ENCODE peak calls at places on chromosome 16, in nine cellular contexts. One of them, this sample, is unnamed. For H3K4me1, the result is how much of the 10 kb centered on the place peaks cover.

GRCh38 chr16:67431077-67431804 is at the start of gene HSD11B2:
- DNase-seq in mesendoderm: peak
- DNase-seq in lung: peak
- DNase-seq in neuronal stem cell: peak
- DNase-seq in spleen: peak
- DNase-seq in breast epithelium: no peak
- DNase-seq in cardiac muscle cell: peak
- DNase-seq in small intestine: peak
- DNase-seq in transverse colon: no peak
- DNase-seq in this sample: no peak

GRCh38 chr16:85555549-85556455 is 57.3 kb upstream of the GSE1 start:
- DNase-seq in transverse colon: peak
- DNase-seq in breast epithelium: no peak
- DNase-seq in lung: peak
- DNase-seq in neuronal stem cell: no peak
- DNase-seq in small intestine: peak
- DNase-seq in spleen: no peak
- DNase-seq in cardiac muscle cell: peak
- DNase-seq in mesendoderm: peak
- DNase-seq in this sample: peak

GRCh38 chr16:71440669-71441347 is 1.0 kb downstream of the TLE7 start:
- DNase-seq in small intestine: no peak
- DNase-seq in breast epithelium: no peak
- DNase-seq in mesendoderm: peak
- DNase-seq in transverse colon: no peak
- DNase-seq in spleen: no peak
- DNase-seq in cardiac muscle cell: no peak
- DNase-seq in neuronal stem cell: no peak
- DNase-seq in lung: no peak
- DNase-seq in this sample: no peak

GRCh38 chr16:4176794-4177438 is 60.7 kb upstream of the ADCY9 start:
- DNase-seq in cardiac muscle cell: peak
- DNase-seq in transverse colon: peak
- DNase-seq in spleen: no peak
- DNase-seq in small intestine: peak
- DNase-seq in mesendoderm: peak
- DNase-seq in breast epithelium: no peak
- DNase-seq in neuronal stem cell: no peak
- DNase-seq in lung: no peak
- DNase-seq in this sample: peak

GRCh38 chr16:85574672-85575475 is 38.2 kb upstream of the GSE1 start:
- DNase-seq in transverse colon: no peak
- DNase-seq in spleen: no peak
- DNase-seq in cardiac muscle cell: no peak
- DNase-seq in lung: no peak
- DNase-seq in breast epithelium: no peak
- DNase-seq in mesendoderm: no peak
- DNase-seq in small intestine: no peak
- DNase-seq in neuronal stem cell: no peak
- DNase-seq in this sample: no peak

GRCh38 chr16:1771072-1771863 is at the start of gene NME3:
- DNase-seq in lung: peak
- DNase-seq in cardiac muscle cell: peak
- DNase-seq in neuronal stem cell: peak
- DNase-seq in spleen: peak
- DNase-seq in mesendoderm: peak
- DNase-seq in transverse colon: peak
- DNase-seq in breast epithelium: peak
- DNase-seq in small intestine: peak
- DNase-seq in this sample: peak

GRCh38 chr16:23174622-23175021 is 7.9 kb upstream of the SCNN1G start:
- DNase-seq in transverse colon: no peak
- DNase-seq in cardiac muscle cell: peak
- DNase-seq in breast epithelium: no peak
- DNase-seq in spleen: no peak
- DNase-seq in neuronal stem cell: peak
- DNase-seq in lung: no peak
- DNase-seq in small intestine: no peak
- DNase-seq in mesendoderm: peak
- DNase-seq in this sample: no peak

GRCh38 chr16:15055141-15056053 is 477 bp downstream of the NTAN1 start:
- DNase-seq in lung: peak
- DNase-seq in breast epithelium: no peak
- DNase-seq in small intestine: peak
- DNase-seq in cardiac muscle cell: no peak
- DNase-seq in mesendoderm: peak
- DNase-seq in spleen: peak
- DNase-seq in transverse colon: peak
- DNase-seq in neuronal stem cell: no peak
- DNase-seq in this sample: peak

GRCh38 chr16:77273-77806 is 685 bp upstream of the MPG start:
- DNase-seq in spleen: peak
- DNase-seq in transverse colon: peak
- DNase-seq in small intestine: peak
- DNase-seq in lung: peak
- DNase-seq in mesendoderm: peak
- DNase-seq in breast epithelium: no peak
- DNase-seq in cardiac muscle cell: peak
- DNase-seq in neuronal stem cell: no peak
- DNase-seq in this sample: peak

GRCh38 chr16:73434621-73435020 is 386.7 kb upstream of the ZFHX3 start:
- DNase-seq in spleen: no peak
- DNase-seq in small intestine: no peak
- DNase-seq in cardiac muscle cell: no peak
- DNase-seq in lung: no peak
- DNase-seq in breast epithelium: no peak
- DNase-seq in transverse colon: no peak
- DNase-seq in neuronal stem cell: no peak
- DNase-seq in mesendoderm: no peak
- DNase-seq in this sample: no peak

GRCh38 chr16:55510185-55510805 is 1.4 kb downstream of the LPCAT2 start:
- DNase-seq in small intestine: no peak
- DNase-seq in spleen: no peak
- DNase-seq in lung: no peak
- DNase-seq in cardiac muscle cell: no peak
- DNase-seq in breast epithelium: no peak
- DNase-seq in transverse colon: no peak
- DNase-seq in neuronal stem cell: no peak
- DNase-seq in mesendoderm: no peak
- DNase-seq in this sample: no peak

GRCh38 chr16:87984868-87985267 is 33.6 kb downstream of the BANP start:
- DNase-seq in cardiac muscle cell: no peak
- DNase-seq in small intestine: no peak
- DNase-seq in spleen: no peak
- DNase-seq in neuronal stem cell: no peak
- DNase-seq in mesendoderm: no peak
- DNase-seq in lung: no peak
- DNase-seq in breast epithelium: no peak
- DNase-seq in transverse colon: no peak
- DNase-seq in this sample: no peak

GRCh38 chr16:82926500-82926899 is 299.7 kb downstream of the CDH13 start:
- DNase-seq in cardiac muscle cell: no peak
- DNase-seq in neuronal stem cell: no peak
- DNase-seq in small intestine: no peak
- DNase-seq in lung: no peak
- DNase-seq in spleen: no peak
- DNase-seq in transverse colon: no peak
- DNase-seq in breast epithelium: no peak
- DNase-seq in mesendoderm: no peak
- DNase-seq in this sample: no peak

GRCh38 chr16:85103096-85104079 is 8.9 kb downstream of the CIBAR2 start:
- DNase-seq in lung: no peak
- DNase-seq in small intestine: no peak
- DNase-seq in spleen: no peak
- DNase-seq in neuronal stem cell: no peak
- DNase-seq in cardiac muscle cell: no peak
- DNase-seq in mesendoderm: no peak
- DNase-seq in transverse colon: no peak
- DNase-seq in breast epithelium: no peak
- DNase-seq in this sample: no peak

GRCh38 chr16:61148930-61149329 is 887.3 kb downstream of the CDH8 start:
- DNase-seq in transverse colon: no peak
- DNase-seq in breast epithelium: no peak
- DNase-seq in small intestine: no peak
- DNase-seq in neuronal stem cell: no peak
- DNase-seq in spleen: no peak
- DNase-seq in cardiac muscle cell: no peak
- DNase-seq in mesendoderm: peak
- DNase-seq in lung: no peak
- DNase-seq in this sample: no peak

GRCh38 chr16:16828913-16829398 is 450.0 kb downstream of the NPIPA7 start:
- DNase-seq in spleen: no peak
- DNase-seq in small intestine: no peak
- DNase-seq in neuronal stem cell: no peak
- DNase-seq in breast epithelium: no peak
- DNase-seq in transverse colon: no peak
- DNase-seq in lung: no peak
- DNase-seq in mesendoderm: peak
- DNase-seq in cardiac muscle cell: no peak
- DNase-seq in this sample: no peak

GRCh38 chr16:58629681-58630640 is at the start of gene CNOT1:
- DNase-seq in cardiac muscle cell: peak
- DNase-seq in small intestine: peak
- DNase-seq in breast epithelium: peak
- DNase-seq in lung: peak
- DNase-seq in mesendoderm: peak
- DNase-seq in neuronal stem cell: peak
- DNase-seq in transverse colon: peak
- DNase-seq in spleen: peak
- DNase-seq in this sample: peak

GRCh38 chr16:58636474-58636873 is 6.8 kb upstream of the CNOT1 start:
- DNase-seq in cardiac muscle cell: no peak
- DNase-seq in neuronal stem cell: no peak
- DNase-seq in transverse colon: no peak
- DNase-seq in mesendoderm: no peak
- DNase-seq in breast epithelium: no peak
- DNase-seq in small intestine: no peak
- DNase-seq in spleen: no peak
- DNase-seq in lung: no peak
- DNase-seq in this sample: no peak

GRCh38 chr16:58635502-58635901 is 5.9 kb upstream of the CNOT1 start:
- DNase-seq in cardiac muscle cell: no peak
- DNase-seq in mesendoderm: no peak
- DNase-seq in lung: no peak
- DNase-seq in neuronal stem cell: no peak
- DNase-seq in breast epithelium: no peak
- DNase-seq in small intestine: no peak
- DNase-seq in transverse colon: no peak
- DNase-seq in spleen: no peak
- DNase-seq in this sample: no peak

GRCh38 chr16:58638148-58639036 is 8.8 kb upstream of the CNOT1 start:
- DNase-seq in mesendoderm: peak
- DNase-seq in cardiac muscle cell: peak
- DNase-seq in neuronal stem cell: no peak
- DNase-seq in small intestine: peak
- DNase-seq in transverse colon: peak
- DNase-seq in lung: no peak
- DNase-seq in breast epithelium: no peak
- DNase-seq in spleen: no peak
- DNase-seq in this sample: peak

GRCh38 chr16:58634265-58634802 is 4.7 kb upstream of the CNOT1 start:
- DNase-seq in spleen: no peak
- DNase-seq in mesendoderm: no peak
- DNase-seq in cardiac muscle cell: no peak
- DNase-seq in lung: no peak
- DNase-seq in breast epithelium: no peak
- DNase-seq in transverse colon: no peak
- DNase-seq in neuronal stem cell: no peak
- DNase-seq in small intestine: peak
- DNase-seq in this sample: no peak
- H3K4me3 ChIP-seq in spleen: no peak
- H3K4me3 ChIP-seq in mesendoderm: no peak
- H3K4me3 ChIP-seq in cardiac muscle cell: no peak
- H3K4me3 ChIP-seq in lung: no peak
- H3K4me3 ChIP-seq in breast epithelium: no peak
- H3K4me3 ChIP-seq in transverse colon: no peak
- H3K4me3 ChIP-seq in neuronal stem cell: no peak
- H3K4me3 ChIP-seq in small intestine: no peak
- H3K4me3 ChIP-seq in this sample: no peak

DNA sequence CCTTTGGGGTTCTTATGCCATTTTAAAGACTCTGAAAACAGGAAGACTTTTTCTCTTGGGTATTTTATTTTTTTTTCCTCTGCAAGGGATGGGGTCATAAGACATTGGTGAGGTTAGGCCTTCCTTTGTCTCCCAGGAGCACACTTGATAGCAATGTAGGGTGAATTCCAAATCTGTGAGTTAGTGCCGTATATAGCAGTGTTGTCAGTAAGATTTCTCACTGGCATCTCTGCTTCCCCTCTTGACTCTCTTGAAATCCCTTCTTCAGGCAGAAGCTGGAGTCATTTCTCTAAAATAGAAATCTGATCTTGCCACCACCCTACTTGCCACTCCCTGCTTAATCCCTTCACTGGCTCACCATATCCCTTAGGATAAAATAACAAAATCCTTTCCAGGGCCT is 529.7 kb downstream of the WWOX start:
- DNase-seq in spleen: no peak
- DNase-seq in transverse colon: no peak
- DNase-seq in breast epithelium: no peak
- DNase-seq in lung: no peak
- DNase-seq in cardiac muscle cell: no peak
- DNase-seq in mesendoderm: no peak
- DNase-seq in small intestine: no peak
- DNase-seq in neuronal stem cell: no peak
- DNase-seq in this sample: peak
- H3K4me1 ChIP-seq in spleen: under half
- H3K4me1 ChIP-seq in transverse colon: under half
- H3K4me1 ChIP-seq in breast epithelium: under half
- H3K4me1 ChIP-seq in lung: under half
- H3K4me1 ChIP-seq in cardiac muscle cell: under half
- H3K4me1 ChIP-seq in mesendoderm: under half
- H3K4me1 ChIP-seq in small intestine: under half
- H3K4me1 ChIP-seq in neuronal stem cell: under half
- H3K4me1 ChIP-seq in this sample: under half

DNA sequence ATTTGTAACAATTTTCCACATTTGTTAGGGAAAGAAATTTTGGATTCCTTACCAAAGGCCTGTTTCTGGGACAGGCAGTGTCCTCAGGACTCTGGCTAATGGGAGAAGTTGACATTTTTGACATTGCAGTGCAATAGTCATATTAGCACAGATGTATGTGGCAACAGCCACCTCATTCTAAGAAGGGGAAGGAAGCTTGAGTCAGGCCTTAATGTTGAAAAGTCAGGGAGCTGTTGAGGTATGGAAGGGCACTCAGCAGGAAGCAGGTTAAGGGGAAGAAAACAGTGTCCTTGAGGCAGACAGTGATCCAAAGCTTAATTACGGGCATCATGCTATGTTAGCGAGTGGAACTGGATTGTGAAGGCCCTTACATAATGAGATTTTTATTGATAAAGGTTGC is 20.9 kb downstream of the AKTIP start:
- DNase-seq in spleen: no peak
- DNase-seq in small intestine: no peak
- DNase-seq in transverse colon: no peak
- DNase-seq in neuronal stem cell: no peak
- DNase-seq in breast epithelium: no peak
- DNase-seq in cardiac muscle cell: peak
- DNase-seq in lung: no peak
- DNase-seq in mesendoderm: no peak
- DNase-seq in this sample: no peak
- H3K27ac ChIP-seq in spleen: peak
- H3K27ac ChIP-seq in small intestine: no peak
- H3K27ac ChIP-seq in transverse colon: no peak
- H3K27ac ChIP-seq in neuronal stem cell: no peak
- H3K27ac ChIP-seq in breast epithelium: no peak
- H3K27ac ChIP-seq in cardiac muscle cell: no peak
- H3K27ac ChIP-seq in lung: no peak
- H3K27ac ChIP-seq in mesendoderm: no peak
- H3K27ac ChIP-seq in this sample: no peak

GRCh38 chr16:8402981-8403853 is 187.1 kb downstream of the TMEM114 start:
- DNase-seq in small intestine: peak
- DNase-seq in mesendoderm: no peak
- DNase-seq in lung: no peak
- DNase-seq in transverse colon: peak
- DNase-seq in spleen: no peak
- DNase-seq in breast epithelium: no peak
- DNase-seq in cardiac muscle cell: no peak
- DNase-seq in neuronal stem cell: no peak
- DNase-seq in this sample: no peak
- H3K4me3 ChIP-seq in small intestine: no peak
- H3K4me3 ChIP-seq in mesendoderm: no peak
- H3K4me3 ChIP-seq in lung: no peak
- H3K4me3 ChIP-seq in transverse colon: no peak
- H3K4me3 ChIP-seq in spleen: no peak
- H3K4me3 ChIP-seq in breast epithelium: no peak
- H3K4me3 ChIP-seq in cardiac muscle cell: no peak
- H3K4me3 ChIP-seq in neuronal stem cell: no peak
- H3K4me3 ChIP-seq in this sample: no peak